ENCODE peak calls at places on chromosome X, in ten cellular contexts. X is RWPE1, P is endodermal cell, H is lower leg skin, U is neural crest cell, G is BJ, O is prostate gland, J is AG09319, R is GM12865, Z is AG04450. A is an unnamed sample.
A peak's percentile ranks its signal among the peaks of the same experiment; 100 is the strongest.

GRCh38 chrX:121456315-121456714 is 408.9 kb downstream of the GLUD2 start:
- DNase-seq in X (no peak), P (no peak), H (no peak), U (no peak), G (no peak), O (no peak), J (no peak), R (peak; percentile 3), Z (no peak), A (no peak)

GRCh38 chrX:9566150-9566621 is 101.3 kb downstream of the TBL1X start:
- DNase-seq in X (peak; percentile 39), P (no peak), H (peak; percentile 86), U (no peak), G (peak; percentile 32), O (peak; percentile 34), J (peak; percentile 49), R (peak; percentile 10), Z (peak; percentile 45), A (no peak)

GRCh38 chrX:66408507-66408906 is 230.4 kb downstream of the EDA2R start:
- DNase-seq in X (no peak), P (no peak), H (no peak), U (no peak), G (no peak), O (no peak), J (no peak), R (peak; percentile 29), Z (no peak), A (no peak)

GRCh38 chrX:5388087-5388486 is 840.6 kb downstream of the NLGN4X start:
- DNase-seq in X (no peak), P (no peak), H (no peak), U (no peak), G (no peak), O (no peak), J (no peak), R (no peak), Z (no peak), A (no peak)

GRCh38 chrX:20285513-20285912 is 18.8 kb upstream of the RPS6KA3 start:
- DNase-seq in X (no peak), P (no peak), H (no peak), U (no peak), G (no peak), O (no peak), J (no peak), R (no peak), Z (no peak), A (no peak)

GRCh38 chrX:120453985-120454384 is 15.1 kb downstream of the LAMP2 start:
- DNase-seq in X (no peak), P (no peak), H (no peak), U (no peak), G (no peak), O (no peak), J (no peak), R (no peak), Z (no peak), A (no peak)

GRCh38 chrX:111543212-111543762 is 31.8 kb downstream of the SERTM2 start:
- DNase-seq in X (no peak), P (no peak), H (no peak), U (no peak), G (no peak), O (no peak), J (no peak), R (no peak), Z (no peak), A (no peak)

GRCh38 chrX:129632443-129632842 is 22.3 kb downstream of the APLN start:
- DNase-seq in X (no peak), P (no peak), H (no peak), U (no peak), G (no peak), O (no peak), J (peak; percentile 20), R (no peak), Z (no peak), A (no peak)

DNA sequence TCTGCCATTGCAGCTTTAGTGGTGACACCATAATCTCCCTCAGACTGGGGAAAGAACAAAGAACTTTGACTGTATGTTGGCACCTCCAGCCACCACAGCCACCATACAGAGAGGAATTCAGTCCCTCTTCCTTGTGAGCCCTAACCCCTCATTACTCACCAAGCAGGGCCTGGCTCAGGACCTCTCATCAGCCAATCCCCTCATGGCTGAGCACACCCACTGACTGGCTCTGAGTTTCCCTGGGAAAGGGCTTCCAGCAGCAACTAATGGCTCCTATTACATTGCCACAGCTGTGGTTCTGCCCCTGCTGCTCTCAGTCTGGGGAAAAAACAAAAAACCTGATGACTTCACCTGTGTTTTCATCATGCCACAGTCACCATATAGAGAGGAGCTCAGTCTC is 1482.6 kb downstream of the FAM133A start:
- DNase-seq in X (no peak), P (no peak), H (no peak), U (no peak), G (no peak), O (no peak), J (no peak), R (no peak), Z (no peak), A (no peak)
- TF ChIP-seq CTCF in X (no peak), P (no peak), H (no peak), U (no peak), G (no peak), O (no peak), J (no peak), R (no peak), Z (no peak), A (no peak)

DNA sequence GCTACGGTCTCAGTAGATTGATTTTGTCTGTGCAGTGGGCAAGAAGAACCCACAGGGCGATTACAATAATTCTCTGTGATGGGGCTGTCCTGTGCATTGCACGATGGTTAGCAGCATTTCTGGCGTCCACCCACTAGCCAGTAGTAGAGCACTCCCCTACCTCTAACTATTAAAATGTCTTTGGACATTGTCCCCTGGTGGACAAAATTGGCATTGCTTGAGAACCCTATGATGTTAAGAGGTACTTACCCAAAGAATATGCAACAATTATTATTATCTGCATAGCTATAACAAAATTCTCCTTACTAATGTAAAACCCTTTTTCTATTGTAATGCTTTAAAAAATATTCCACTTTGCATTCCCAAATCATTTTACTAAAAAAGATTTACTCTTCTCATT is 109.5 kb upstream of the VCX3A start:
- DNase-seq in X (no peak), P (peak; percentile 41), H (no peak), U (no peak), G (no peak), O (no peak), J (no peak), R (peak; percentile 0), Z (no peak), A (no peak)
- TF ChIP-seq CTCF in X (no peak), P (peak; percentile 71), H (no peak), U (peak; percentile 53), G (no peak), O (no peak), J (no peak), R (peak; percentile 8), Z (no peak), A (no peak)

GRCh38 chrX:154986826-154987575 is 35.5 kb downstream of the F8 start:
- DNase-seq in X (no peak), P (no peak), H (no peak), U (no peak), G (no peak), O (no peak), J (no peak), R (peak; percentile 5), Z (no peak), A (no peak)

GRCh38 chrX:154979671-154980070 is 42.9 kb downstream of the F8 start:
- DNase-seq in X (no peak), P (no peak), H (no peak), U (no peak), G (no peak), O (no peak), J (no peak), R (no peak), Z (no peak), A (no peak)

GRCh38 chrX:154980330-154981115 is 42.0 kb downstream of the F8 start:
- DNase-seq in X (peak; percentile 31), P (peak; percentile 88), H (peak; percentile 91), U (peak; percentile 61), G (peak; percentile 9), O (peak; percentile 62), J (peak; percentile 18), R (peak; percentile 84), Z (peak; percentile 11), A (peak; percentile 47)

DNA sequence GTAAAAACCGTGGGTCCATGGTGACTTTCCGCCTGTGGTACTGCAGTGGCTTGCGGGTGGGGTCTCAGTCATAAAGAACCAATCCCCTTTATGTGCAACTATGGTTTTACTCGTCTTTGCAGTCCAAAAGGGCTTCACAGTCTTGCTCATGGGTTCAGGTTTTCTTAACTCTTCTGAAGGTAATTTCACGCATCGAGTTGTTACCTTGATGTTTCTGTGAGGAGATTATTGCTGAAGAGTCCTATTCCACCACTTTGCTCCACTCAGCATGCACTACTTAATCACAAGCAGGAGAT is 41.5 kb downstream of the F8 start:
- DNase-seq in X (no peak), P (no peak), H (no peak), U (no peak), G (no peak), O (no peak), J (no peak), R (no peak), Z (no peak), A (no peak)
- TF ChIP-seq CTCF in X (peak; percentile 26), P (peak; percentile 7), H (no peak), U (peak; percentile 6), G (no peak), O (no peak), J (no peak), R (no peak), Z (no peak), A (no peak)

GRCh38 chrX:153539979-153540358 is 22.5 kb downstream of the ATP2B3 start:
- DNase-seq in X (no peak), P (no peak), H (no peak), U (no peak), G (no peak), O (no peak), J (no peak), R (no peak), Z (no peak), A (no peak)

GRCh38 chrX:153537526-153538295 is 20.3 kb downstream of the ATP2B3 start:
- DNase-seq in X (no peak), P (no peak), H (no peak), U (no peak), G (no peak), O (no peak), J (no peak), R (no peak), Z (no peak), A (no peak)

GRCh38 chrX:153538424-153538823 is 21.0 kb downstream of the ATP2B3 start:
- DNase-seq in X (no peak), P (no peak), H (no peak), U (no peak), G (no peak), O (no peak), J (no peak), R (no peak), Z (no peak), A (no peak)

GRCh38 chrX:153539171-153539978 is 21.9 kb downstream of the ATP2B3 start:
- DNase-seq in X (peak; percentile 35), P (peak; percentile 90), H (peak; percentile 92), U (peak; percentile 81), G (no peak), O (peak; percentile 32), J (peak; percentile 4), R (peak; percentile 54), Z (no peak), A (peak; percentile 42)

DNA sequence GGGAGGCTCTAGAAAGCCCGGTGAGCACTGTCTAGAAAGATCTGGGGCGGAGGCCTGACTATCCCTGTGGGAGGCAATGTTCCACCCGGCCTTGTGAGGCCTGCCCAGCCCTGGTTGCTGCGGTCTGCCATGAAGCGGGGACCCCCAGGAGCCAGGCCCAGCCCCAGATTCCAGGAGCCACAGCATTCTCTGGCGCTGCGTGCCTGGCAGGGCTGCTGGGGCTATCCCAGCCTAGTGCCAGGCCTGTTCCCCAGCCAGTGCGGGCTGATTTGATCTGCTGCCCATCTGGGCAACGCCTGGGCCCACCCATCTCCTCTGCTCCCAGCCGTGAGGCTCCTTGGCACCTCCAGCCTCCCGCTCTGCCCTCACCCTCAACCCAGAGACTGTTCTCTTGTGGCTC is 19.6 kb downstream of the ATP2B3 start:
- DNase-seq in X (no peak), P (no peak), H (no peak), U (no peak), G (no peak), O (no peak), J (no peak), R (no peak), Z (no peak), A (no peak)
- TF ChIP-seq CTCF in X (no peak), P (no peak), H (no peak), U (no peak), G (no peak), O (no peak), J (no peak), R (no peak), Z (no peak), A (no peak)